ENCODE peak calls at places on chromosomes 4 and X, in four cellular contexts. P is mesendoderm, E is IMR-90, Y is H1. C is an unnamed sample.

GRCh38 chr4:128163177-128164117 is 102.3 kb downstream of the LARP1B start:
- DNase-seq in Y (no peak), E (peak), P (peak), C (no peak)

GRCh38 chrX:19560611-19561010 is 45.3 kb upstream of the MAP3K15 start:
- DNase-seq in E (peak), Y (no peak), P (no peak), C (no peak)

GRCh38 chrX:23008431-23009099 is 8.8 kb downstream of the DDX53 start:
- DNase-seq in Y (no peak), P (peak), E (peak), C (no peak)

GRCh38 chr4:143262838-143263237 is 73.8 kb upstream of the GAB1 start:
- DNase-seq in P (no peak), Y (no peak), E (no peak), C (no peak)

GRCh38 chrX:9341305-9342201 is 123.3 kb upstream of the TBL1X start:
- DNase-seq in Y (no peak), E (peak), P (peak), C (peak)

GRCh38 chr4:153731239-153731638 is 28.6 kb downstream of the RNF175 start:
- DNase-seq in Y (no peak), P (no peak), E (peak), C (no peak)

GRCh38 chr4:120682981-120683380 is 239.5 kb downstream of the PRDM5 start:
- DNase-seq in Y (no peak), E (no peak), P (no peak), C (no peak)

GRCh38 chr4:98873059-98873458 is 55.9 kb downstream of the EIF4E start:
- DNase-seq in Y (no peak), E (peak), P (no peak), C (no peak)

GRCh38 chr4:170089743-170090666 is at the start of gene AADAT:
- DNase-seq in E (peak), P (peak), Y (peak), C (peak)

GRCh38 chrX:8306296-8306975 is 135.4 kb upstream of the VCX2 start:
- DNase-seq in Y (no peak), E (no peak), P (no peak), C (no peak)

GRCh38 chr4:1018147-1019020 is 7.0 kb downstream of the FGFRL1 start:
- DNase-seq in E (no peak), P (no peak), Y (no peak), C (no peak)

GRCh38 chr4:147480891-147481576 is at the start of gene EDNRA:
- DNase-seq in Y (peak), E (peak), P (peak), C (peak)

GRCh38 chr4:16969696-16970135 is 71.3 kb upstream of the LDB2 start:
- DNase-seq in E (peak), P (no peak), Y (no peak), C (no peak)

DNA sequence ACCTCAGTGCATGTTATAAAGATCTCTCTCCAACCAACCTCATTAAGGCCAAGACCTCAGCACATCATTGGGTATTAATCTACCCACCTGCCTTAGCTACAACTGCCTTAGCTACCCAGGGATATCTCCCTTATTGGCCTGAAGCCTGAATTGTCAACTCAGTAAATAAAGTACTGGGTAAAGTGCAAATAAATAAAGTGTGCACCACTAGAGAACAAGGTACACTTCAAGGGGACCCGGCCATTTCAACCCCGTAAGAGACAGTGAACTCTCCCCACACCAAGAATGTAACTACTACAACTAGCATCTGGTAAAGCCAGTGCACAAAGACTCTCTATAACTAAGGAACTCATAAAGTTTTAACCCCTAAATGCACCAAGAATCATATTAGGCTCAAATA is 61.7 kb upstream of the POU3F4 start:
- DNase-seq in P (no peak), Y (no peak), E (no peak), C (no peak)
- H3K56ac ChIP-seq in P (no peak), Y (no peak), E (no peak), C (no peak)

GRCh38 chr4:119479180-119479814 is 149.3 kb downstream of the PDE5A start:
- DNase-seq in P (no peak), E (no peak), Y (no peak), C (no peak)

GRCh38 chr4:119478446-119479179 is 150.0 kb downstream of the PDE5A start:
- DNase-seq in Y (no peak), E (peak), P (no peak), C (no peak)

GRCh38 chr4:119479835-119480234 is 148.8 kb downstream of the PDE5A start:
- DNase-seq in P (no peak), Y (no peak), E (no peak), C (no peak)

GRCh38 chr4:119477412-119478053 is 151.1 kb downstream of the PDE5A start:
- DNase-seq in E (peak), Y (no peak), P (no peak), C (no peak)

GRCh38 chr4:119480331-119480730 is 148.3 kb downstream of the PDE5A start:
- DNase-seq in E (no peak), P (no peak), Y (no peak), C (no peak)
- H4K5ac ChIP-seq in E (no peak), P (no peak), Y (no peak), C (no peak)

GRCh38 chr4:54657556-54658313 is at the start of gene KIT:
- DNase-seq in Y (peak), E (peak), P (peak), C (peak)

GRCh38 chr4:54651050-54651449 is 6.7 kb upstream of the KIT start:
- DNase-seq in E (no peak), Y (no peak), P (no peak), C (no peak)

GRCh38 chr4:54657194-54657555 is 582 bp upstream of the KIT start:
- DNase-seq in E (no peak), P (peak), Y (no peak), C (peak)

GRCh38 chr4:54658321-54659093 is 750 bp downstream of the KIT start:
- DNase-seq in Y (peak), P (peak), E (peak), C (peak)

GRCh38 chr4:54654753-54655152 is 3.0 kb upstream of the KIT start:
- DNase-seq in P (no peak), E (no peak), Y (peak), C (no peak)
- H3K56ac ChIP-seq in P (no peak), E (no peak), Y (no peak), C (no peak)

DNA sequence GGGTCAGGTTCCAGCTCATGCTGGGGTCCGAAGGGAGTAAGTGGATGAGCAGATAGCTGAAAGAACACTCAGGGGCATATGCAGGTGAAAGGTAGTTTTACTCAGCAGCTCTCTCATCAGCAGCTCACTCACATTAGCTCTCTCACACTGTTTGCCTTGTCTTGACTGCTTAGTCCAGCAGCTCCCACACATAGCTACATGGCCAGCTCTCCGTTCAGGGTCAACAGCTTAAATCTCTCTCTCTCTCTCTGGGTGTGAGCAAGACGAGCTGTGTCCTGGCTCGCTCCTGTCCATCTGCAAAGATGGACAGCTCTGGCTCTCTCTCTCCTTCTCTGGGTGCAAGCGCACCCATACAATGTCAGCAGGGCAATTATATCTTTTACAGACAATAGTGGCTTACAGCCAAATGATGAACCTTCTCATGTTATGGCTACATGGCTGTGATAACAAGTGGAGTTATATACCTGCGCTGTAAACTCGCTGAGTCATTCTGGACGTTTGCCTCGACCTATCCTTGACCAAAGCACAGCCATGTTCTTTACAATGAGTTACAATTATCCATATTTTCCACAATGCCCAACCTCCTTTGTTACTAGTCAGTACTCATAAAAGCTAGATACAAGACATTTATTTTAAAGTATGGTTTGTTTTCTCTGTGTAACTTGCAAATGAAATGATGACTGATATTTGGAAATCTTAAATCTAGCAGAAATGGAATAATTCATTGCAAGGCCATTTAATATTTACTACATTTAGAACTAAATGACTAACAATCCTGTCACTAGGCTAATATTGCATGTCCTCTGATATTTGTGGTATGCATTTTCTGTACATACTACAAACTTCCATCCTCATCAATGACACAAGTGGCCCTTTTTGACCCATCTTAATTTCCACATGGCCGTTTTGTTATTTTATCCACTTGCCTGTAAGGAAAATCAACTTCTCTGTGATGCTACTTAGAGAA is 9.3 kb downstream of the PAPSS1 start:
- DNase-seq in Y (no peak), P (no peak), E (no peak), C (no peak)
- H4K5ac ChIP-seq in Y (no peak), P (no peak), E (no peak), C (no peak)

GRCh38 chr4:41290486-41290885 is 33.8 kb downstream of the UCHL1 start:
- DNase-seq in E (no peak), P (no peak), Y (no peak), C (no peak)

GRCh38 chr4:41297832-41298231 is 41.1 kb downstream of the UCHL1 start:
- DNase-seq in E (no peak), P (no peak), Y (no peak), C (no peak)

GRCh38 chr4:41296995-41297394 is 40.3 kb downstream of the UCHL1 start:
- DNase-seq in P (no peak), Y (no peak), E (no peak), C (no peak)

GRCh38 chr4:41299486-41299885 is 42.8 kb downstream of the UCHL1 start:
- DNase-seq in E (no peak), P (no peak), Y (no peak), C (no peak)

GRCh38 chr4:41294445-41295062 is 37.8 kb downstream of the UCHL1 start:
- DNase-seq in Y (no peak), P (peak), E (no peak), C (no peak)
- H3K56ac ChIP-seq in Y (no peak), P (no peak), E (no peak), C (no peak)

DNA sequence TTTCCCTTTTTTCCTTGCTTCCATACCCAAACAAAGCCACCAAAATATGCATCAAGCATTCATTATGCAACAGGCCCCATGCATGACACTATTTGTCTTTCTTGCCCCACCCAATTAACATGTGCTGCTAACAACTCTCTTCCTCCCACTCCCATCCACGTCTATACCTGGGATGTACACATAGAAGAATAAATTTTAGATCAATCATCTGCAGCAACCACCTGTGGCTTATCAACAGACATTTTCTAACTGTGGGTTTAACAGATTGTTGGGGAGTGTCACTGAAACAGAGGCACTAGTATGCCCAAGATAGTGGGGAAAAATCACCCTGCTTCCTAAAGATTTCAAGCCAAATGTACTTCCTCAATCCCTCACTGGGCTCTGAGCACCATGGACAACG is 28.5 kb upstream of the TRPC5OS start:
- DNase-seq in P (no peak), E (no peak), Y (no peak), C (no peak)
- H4K5ac ChIP-seq in P (no peak), E (no peak), Y (no peak), C (no peak)

DNA sequence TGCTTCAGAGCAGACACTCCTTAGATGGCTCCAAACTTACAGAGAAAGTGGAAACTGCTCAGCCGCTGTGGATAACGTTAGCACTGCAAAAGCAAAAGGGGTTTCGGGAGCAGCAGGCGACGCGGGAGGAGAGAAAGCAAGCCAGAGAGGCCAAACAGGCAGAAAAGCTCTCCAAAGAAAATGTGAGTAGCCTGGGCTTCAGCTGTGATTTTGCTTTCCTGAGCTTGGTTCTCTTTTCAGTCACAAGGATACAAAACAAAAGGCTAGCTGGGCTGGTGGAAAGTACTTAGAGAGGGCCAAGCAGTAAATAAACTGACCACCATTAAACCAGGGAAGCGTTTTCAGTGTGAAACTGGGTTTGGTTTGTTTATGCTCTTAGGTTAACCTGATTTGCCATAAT is 63.9 kb downstream of the AASDH start:
- DNase-seq in P (no peak), E (peak), Y (no peak), C (no peak)
- H3K56ac ChIP-seq in P (no peak), E (no peak), Y (no peak), C (no peak)

GRCh38 chrX:148265829-148266228 is 234.6 kb upstream of the AFF2 start:
- DNase-seq in E (no peak), P (no peak), Y (no peak), C (no peak)
- H4K5ac ChIP-seq in E (no peak), P (no peak), Y (no peak), C (no peak)